ENCODE peak calls at places on chromosomes 5 and 9, in five cellular contexts. One of them, this sample, is unnamed.

GRCh38 chr5:123844873-123845272 is 332.9 kb downstream of the CSNK1G3 start:
- DNase-seq in tibial artery: no peak
- DNase-seq in H54: no peak
- DNase-seq in activated CD4-positive, alpha-beta T cell treated with anti-CD3 and anti-CD28 coated beads, Interleukin-2, amount 50 U/mL, for 48 hours: no peak
- DNase-seq in GM10248: no peak
- DNase-seq in this sample: no peak

GRCh38 chr5:167771565-167771964 is 519.9 kb upstream of the WWC1 start:
- DNase-seq in tibial artery: no peak
- DNase-seq in H54: no peak
- DNase-seq in activated CD4-positive, alpha-beta T cell treated with anti-CD3 and anti-CD28 coated beads, Interleukin-2, amount 50 U/mL, for 48 hours: no peak
- DNase-seq in GM10248: no peak
- DNase-seq in this sample: no peak

GRCh38 chr5:83148370-83148769 is 71.0 kb downstream of the XRCC4 start:
- DNase-seq in tibial artery: no peak
- DNase-seq in H54: no peak
- DNase-seq in activated CD4-positive, alpha-beta T cell treated with anti-CD3 and anti-CD28 coated beads, Interleukin-2, amount 50 U/mL, for 48 hours: no peak
- DNase-seq in GM10248: no peak
- DNase-seq in this sample: no peak

GRCh38 chr9:91151014-91151740 is 210.5 kb downstream of the AUH start:
- DNase-seq in tibial artery: no peak
- DNase-seq in H54: peak
- DNase-seq in activated CD4-positive, alpha-beta T cell treated with anti-CD3 and anti-CD28 coated beads, Interleukin-2, amount 50 U/mL, for 48 hours: no peak
- DNase-seq in GM10248: peak
- DNase-seq in this sample: no peak

GRCh38 chr5:38329132-38329715 is 70.9 kb downstream of the EGFLAM start:
- DNase-seq in tibial artery: no peak
- DNase-seq in H54: peak
- DNase-seq in activated CD4-positive, alpha-beta T cell treated with anti-CD3 and anti-CD28 coated beads, Interleukin-2, amount 50 U/mL, for 48 hours: no peak
- DNase-seq in GM10248: no peak
- DNase-seq in this sample: peak

GRCh38 chr5:95823738-95824609 is 1.4 kb upstream of the GLRX start:
- DNase-seq in tibial artery: peak
- DNase-seq in H54: peak
- DNase-seq in activated CD4-positive, alpha-beta T cell treated with anti-CD3 and anti-CD28 coated beads, Interleukin-2, amount 50 U/mL, for 48 hours: peak
- DNase-seq in GM10248: no peak
- DNase-seq in this sample: no peak

GRCh38 chr9:122075135-122076030 is 17.7 kb downstream of the TTLL11 start:
- DNase-seq in tibial artery: peak
- DNase-seq in H54: no peak
- DNase-seq in activated CD4-positive, alpha-beta T cell treated with anti-CD3 and anti-CD28 coated beads, Interleukin-2, amount 50 U/mL, for 48 hours: no peak
- DNase-seq in GM10248: no peak
- DNase-seq in this sample: no peak

GRCh38 chr5:180817847-180818246 is 15.2 kb upstream of the MGAT1 start:
- DNase-seq in tibial artery: no peak
- DNase-seq in H54: no peak
- DNase-seq in activated CD4-positive, alpha-beta T cell treated with anti-CD3 and anti-CD28 coated beads, Interleukin-2, amount 50 U/mL, for 48 hours: no peak
- DNase-seq in GM10248: no peak
- DNase-seq in this sample: no peak

GRCh38 chr5:169970911-169971436 is 9.3 kb downstream of the INSYN2B start:
- DNase-seq in tibial artery: peak
- DNase-seq in H54: peak
- DNase-seq in activated CD4-positive, alpha-beta T cell treated with anti-CD3 and anti-CD28 coated beads, Interleukin-2, amount 50 U/mL, for 48 hours: no peak
- DNase-seq in GM10248: no peak
- DNase-seq in this sample: no peak

GRCh38 chr5:55407059-55407684 is 99.4 kb downstream of the MTREX start:
- DNase-seq in tibial artery: no peak
- DNase-seq in H54: no peak
- DNase-seq in activated CD4-positive, alpha-beta T cell treated with anti-CD3 and anti-CD28 coated beads, Interleukin-2, amount 50 U/mL, for 48 hours: no peak
- DNase-seq in GM10248: no peak
- DNase-seq in this sample: peak

GRCh38 chr9:93594041-93594756 is 17.8 kb downstream of the PHF2 start:
- DNase-seq in tibial artery: no peak
- DNase-seq in H54: no peak
- DNase-seq in activated CD4-positive, alpha-beta T cell treated with anti-CD3 and anti-CD28 coated beads, Interleukin-2, amount 50 U/mL, for 48 hours: no peak
- DNase-seq in GM10248: no peak
- DNase-seq in this sample: no peak

GRCh38 chr5:82297711-82298110 is 19.6 kb upstream of the RPS23 start:
- DNase-seq in tibial artery: no peak
- DNase-seq in H54: no peak
- DNase-seq in activated CD4-positive, alpha-beta T cell treated with anti-CD3 and anti-CD28 coated beads, Interleukin-2, amount 50 U/mL, for 48 hours: no peak
- DNase-seq in GM10248: no peak
- DNase-seq in this sample: no peak

GRCh38 chr9:37300620-37301368 is 121.7 kb upstream of the GRHPR start:
- DNase-seq in tibial artery: no peak
- DNase-seq in H54: no peak
- DNase-seq in activated CD4-positive, alpha-beta T cell treated with anti-CD3 and anti-CD28 coated beads, Interleukin-2, amount 50 U/mL, for 48 hours: no peak
- DNase-seq in GM10248: peak
- DNase-seq in this sample: no peak

GRCh38 chr9:98195671-98196070 is 3.2 kb upstream of the CORO2A start:
- DNase-seq in tibial artery: no peak
- DNase-seq in H54: no peak
- DNase-seq in activated CD4-positive, alpha-beta T cell treated with anti-CD3 and anti-CD28 coated beads, Interleukin-2, amount 50 U/mL, for 48 hours: no peak
- DNase-seq in GM10248: no peak
- DNase-seq in this sample: no peak

GRCh38 chr9:32486839-32487562 is 39.0 kb downstream of the RIGI start:
- DNase-seq in tibial artery: no peak
- DNase-seq in H54: no peak
- DNase-seq in activated CD4-positive, alpha-beta T cell treated with anti-CD3 and anti-CD28 coated beads, Interleukin-2, amount 50 U/mL, for 48 hours: no peak
- DNase-seq in GM10248: no peak
- DNase-seq in this sample: no peak

GRCh38 chr5:132182366-132183040 is 45.1 kb downstream of the P4HA2 start:
- DNase-seq in tibial artery: no peak
- DNase-seq in H54: no peak
- DNase-seq in activated CD4-positive, alpha-beta T cell treated with anti-CD3 and anti-CD28 coated beads, Interleukin-2, amount 50 U/mL, for 48 hours: no peak
- DNase-seq in GM10248: no peak
- DNase-seq in this sample: no peak

GRCh38 chr9:36818965-36819870 is 214.8 kb downstream of the PAX5 start:
- DNase-seq in tibial artery: no peak
- DNase-seq in H54: no peak
- DNase-seq in activated CD4-positive, alpha-beta T cell treated with anti-CD3 and anti-CD28 coated beads, Interleukin-2, amount 50 U/mL, for 48 hours: no peak
- DNase-seq in GM10248: no peak
- DNase-seq in this sample: peak

This sample was measured in amygdala.